ENCODE peak calls at places on chromosomes 7 and 10, in nine cellular contexts. A is mesendoderm, V is HCT116, C is SK-N-MC, Z is body of pancreas, D is psoas muscle, T is gastrocnemius medialis, U is HL-60, P is heart left ventricle. W is an unnamed sample.

GRCh38 chr10:30812018-30812851 is 182.7 kb upstream of the LYZL2 start:
- DNase-seq in A (no peak), V (no peak), C (no peak), Z (peak; percentile 16), D (no peak), T (peak; percentile 38), U (no peak), P (peak; percentile 51), W (no peak)

GRCh38 chr7:76089865-76090495 is 42.1 kb downstream of the MDH2 start:
- DNase-seq in A (no peak), V (no peak), C (no peak), Z (no peak), D (no peak), T (no peak), U (no peak), P (no peak), W (no peak)

GRCh38 chr10:132306951-132307751 is 599 bp downstream of the STK32C start:
- DNase-seq in A (peak; percentile 35), V (no peak), C (no peak), Z (peak; percentile 65), D (peak; percentile 71), T (peak; percentile 39), U (peak; percentile 20), P (peak; percentile 56), W (peak; percentile 79)

GRCh38 chr10:13074562-13075451 is 25.2 kb upstream of the OPTN start:
- DNase-seq in A (peak; percentile 72), V (peak; percentile 53), C (no peak), Z (peak; percentile 69), D (peak; percentile 73), T (peak; percentile 33), U (peak; percentile 15), P (peak; percentile 66), W (peak; percentile 94)

GRCh38 chr7:55279080-55279845 is 85.9 kb upstream of the LANCL2 start:
- DNase-seq in A (no peak), V (no peak), C (no peak), Z (no peak), D (no peak), T (no peak), U (no peak), P (no peak), W (no peak)

GRCh38 chr7:151461942-151462230 is 21.9 kb upstream of the CRYGN start:
- DNase-seq in A (no peak), V (no peak), C (no peak), Z (no peak), D (no peak), T (no peak), U (no peak), P (no peak), W (peak; percentile 38)

GRCh38 chr10:82358486-82359097 is 483.6 kb downstream of the NRG3 start:
- DNase-seq in A (no peak), V (no peak), C (no peak), Z (no peak), D (no peak), T (no peak), U (no peak), P (peak; percentile 59), W (no peak)

GRCh38 chr7:79132844-79133451 is 320.5 kb downstream of the MAGI2 start:
- DNase-seq in A (no peak), V (no peak), C (no peak), Z (no peak), D (no peak), T (no peak), U (no peak), P (no peak), W (no peak)

GRCh38 chr7:30173058-30173897 is 38.5 kb downstream of the MTURN start:
- DNase-seq in A (no peak), V (no peak), C (peak; percentile 78), Z (peak; percentile 74), D (peak; percentile 93), T (peak; percentile 95), U (no peak), P (peak; percentile 86), W (peak; percentile 55)

GRCh38 chr7:44980393-44981034 is 1.7 kb upstream of the MYO1G start:
- DNase-seq in A (no peak), V (no peak), C (peak; percentile 32), Z (no peak), D (no peak), T (no peak), U (peak; percentile 63), P (peak; percentile 37), W (peak; percentile 44)

GRCh38 chr10:62084434-62084833 is 182.9 kb downstream of the ARID5B start:
- DNase-seq in A (no peak), V (no peak), C (no peak), Z (no peak), D (no peak), T (no peak), U (no peak), P (no peak), W (no peak)

GRCh38 chr10:33291053-33291592 is 43.3 kb downstream of the NRP1 start:
- DNase-seq in A (no peak), V (no peak), C (no peak), Z (no peak), D (no peak), T (no peak), U (no peak), P (no peak), W (no peak)

GRCh38 chr7:100786323-100786722 is 41.0 kb downstream of the EPHB4 start:
- DNase-seq in A (no peak), V (no peak), C (no peak), Z (no peak), D (no peak), T (no peak), U (no peak), P (no peak), W (no peak)

GRCh38 chr10:131160219-131160875 is 151.2 kb downstream of the TCERG1L start:
- DNase-seq in A (no peak), V (no peak), C (no peak), Z (no peak), D (no peak), T (no peak), U (no peak), P (no peak), W (no peak)

GRCh38 chr7:8152489-8153192 is 109.3 kb downstream of the ICA1 start:
- DNase-seq in A (no peak), V (no peak), C (no peak), Z (no peak), D (no peak), T (no peak), U (no peak), P (no peak), W (no peak)

GRCh38 chr10:74913321-74913980 is 87.1 kb downstream of the KAT6B start:
- DNase-seq in A (no peak), V (no peak), C (no peak), Z (no peak), D (no peak), T (no peak), U (no peak), P (no peak), W (no peak)

GRCh38 chr7:14196555-14196954 is 207.1 kb upstream of the ETV1 start:
- DNase-seq in A (no peak), V (no peak), C (no peak), Z (no peak), D (no peak), T (no peak), U (no peak), P (no peak), W (no peak)

GRCh38 chr7:116576350-116577319 is 51.8 kb downstream of the CAV1 start:
- DNase-seq in A (no peak), V (no peak), C (no peak), Z (no peak), D (no peak), T (no peak), U (no peak), P (no peak), W (no peak)

GRCh38 chr10:109895095-109895818 is 28.1 kb downstream of the XPNPEP1 start:
- DNase-seq in A (no peak), V (no peak), C (no peak), Z (peak; percentile 45), D (peak; percentile 71), T (peak; percentile 51), U (no peak), P (peak; percentile 92), W (peak; percentile 37)

GRCh38 chr10:109894516-109894915 is 28.8 kb downstream of the XPNPEP1 start:
- DNase-seq in A (no peak), V (no peak), C (no peak), Z (peak; percentile 66), D (peak; percentile 92), T (peak; percentile 92), U (peak; percentile 67), P (peak; percentile 90), W (peak; percentile 13)

GRCh38 chr10:109898007-109898406 is 25.3 kb downstream of the XPNPEP1 start:
- DNase-seq in A (no peak), V (no peak), C (no peak), Z (no peak), D (no peak), T (no peak), U (no peak), P (no peak), W (peak; percentile 12)

GRCh38 chr10:109893371-109893770 is 29.9 kb downstream of the XPNPEP1 start:
- DNase-seq in A (no peak), V (no peak), C (no peak), Z (no peak), D (no peak), T (no peak), U (no peak), P (no peak), W (no peak)

GRCh38 chr10:109895848-109896247 is 27.5 kb downstream of the XPNPEP1 start:
- DNase-seq in A (no peak), V (no peak), C (no peak), Z (no peak), D (no peak), T (no peak), U (no peak), P (no peak), W (peak; percentile 28)
- H3K27ac ChIP-seq in A (no peak overlapping the region), V (no peak overlapping the region), C (no peak overlapping the region), Z (peak overlapping the region; percentile 14), D (peak overlapping the region; percentile 68), T (peak overlapping the region; percentile 71), U (no peak overlapping the region), P (peak overlapping the region; percentile 70), W (no peak overlapping the region)

GRCh38 chr10:76022366-76022765 is 590.9 kb downstream of the LRMDA start:
- DNase-seq in A (no peak), V (no peak), C (no peak), Z (no peak), D (no peak), T (no peak), U (no peak), P (no peak), W (no peak)
- H3K4me3 ChIP-seq in A (no peak overlapping the region), V (no peak overlapping the region), C (no peak overlapping the region), Z (no peak overlapping the region), D (no peak overlapping the region), T (no peak overlapping the region), U (no peak overlapping the region), P (no peak overlapping the region), W (no peak overlapping the region)

DNA sequence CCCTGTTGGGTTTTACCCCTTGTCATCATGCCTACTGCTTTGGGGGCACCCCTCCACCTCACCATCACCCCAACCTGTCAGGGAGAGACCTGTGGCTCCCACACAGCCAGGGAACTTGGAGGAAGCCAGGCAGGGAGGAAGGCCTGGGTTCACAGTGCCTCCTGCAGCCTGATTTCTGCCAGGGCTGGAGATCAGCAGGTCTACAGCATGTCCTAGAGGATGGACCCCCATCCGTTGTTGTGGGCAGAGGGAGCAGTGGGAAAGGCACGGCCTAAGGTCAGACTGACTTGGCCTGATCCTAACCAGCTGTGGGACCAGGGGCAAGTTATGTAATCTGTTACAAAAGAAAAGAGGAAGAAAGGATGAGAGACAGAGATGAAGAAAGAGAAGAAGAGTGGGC is 28.2 kb downstream of the ZCCHC24 start:
- DNase-seq in A (no peak), V (no peak), C (no peak), Z (no peak), D (peak; percentile 10), T (peak; percentile 11), U (peak; percentile 42), P (peak; percentile 24), W (no peak)
- H3K27ac ChIP-seq in A (no peak overlapping the region), V (no peak overlapping the region), C (no peak overlapping the region), Z (no peak overlapping the region), D (no peak overlapping the region), T (no peak overlapping the region), U (no peak overlapping the region), P (no peak overlapping the region), W (no peak overlapping the region)

GRCh38 chr7:43659549-43659896 is 69.8 kb downstream of the COA1 start:
- DNase-seq in A (no peak), V (no peak), C (no peak), Z (no peak), D (no peak), T (no peak), U (no peak), P (no peak), W (no peak)
- H3K4me3 ChIP-seq in A (no peak overlapping the region), V (no peak overlapping the region), C (no peak overlapping the region), Z (no peak overlapping the region), D (no peak overlapping the region), T (no peak overlapping the region), U (no peak overlapping the region), P (no peak overlapping the region), W (no peak overlapping the region)